ENCODE peak calls at places on chromosomes 5 and 9, in five cellular contexts. E is stimulated activated CD8-positive, alpha-beta memory T cell treated with anti-CD3 and anti-CD28 coated beads, Interleukin-7, amount 100 ng/mL, for 1 hour; F is uterus; D is fibroblast of the conjunctiva; S is tibial nerve. P is an unnamed sample.

GRCh38 chr5:178404987-178405386 is 172.4 kb upstream of the PHYKPL start:
- DNase-seq in D (no peak), S (no peak), F (no peak), E (no peak), P (no peak)

GRCh38 chr5:88996366-88996765 is 113.4 kb upstream of the MEF2C start:
- DNase-seq in D (no peak), F (no peak), E (no peak), S (no peak), P (no peak)

GRCh38 chr5:172868436-172868923 is 34.4 kb downstream of the ERGIC1 start:
- DNase-seq in E (no peak), D (no peak), F (no peak), S (no peak), P (no peak)

GRCh38 chr5:110653231-110653970 is 73.1 kb downstream of the TMEM232 start:
- DNase-seq in E (no peak), D (no peak), S (no peak), F (no peak), P (no peak)

GRCh38 chr5:81232449-81233079 is 558 bp upstream of the CKMT2 start:
- DNase-seq in E (no peak), F (peak), S (peak), D (no peak), P (no peak)

GRCh38 chr9:129889461-129889935 is 54.2 kb downstream of the USP20 start:
- DNase-seq in E (no peak), D (no peak), F (no peak), S (no peak), P (no peak)

GRCh38 chr5:81081461-81081835 is 121.3 kb downstream of the RASGRF2 start:
- DNase-seq in D (no peak), F (no peak), S (peak), E (no peak), P (no peak)

GRCh38 chr9:88538311-88539085 is 3.5 kb downstream of the NXNL2 start:
- DNase-seq in F (no peak), S (no peak), E (no peak), D (no peak), P (no peak)

GRCh38 chr9:126704157-126704941 is 90.6 kb downstream of the LMX1B start:
- DNase-seq in D (no peak), F (peak), S (no peak), E (no peak), P (no peak)

P was measured in activated CD4-positive, CD25-positive, alpha-beta regulatory T cell.